ENCODE peak calls at places on chromosomes 7 and 10, in ten cellular contexts. X is effector CD4-positive, alpha-beta T cell; P is Right ventricle myocardium inferior; D is CD4-positive, CD25-positive, alpha-beta regulatory T cell; A is stimulated activated CD8-positive, alpha-beta memory T cell treated with anti-CD3 and anti-CD28 coated beads, Interleukin-4, amount 100 ng/mL, for 1 hour; K is NCI-H524 treated with DMSO at 0.1 percent for 48 hours; V is NCI-H1105; T is hepatic stellate cell; E is Peyer's patch; S is AG04449. O is an unnamed sample.

GRCh38 chr10:19839552-19839951 is 23.3 kb downstream of the PLXDC2 start:
- DNase-seq in X (no peak), P (no peak), D (no peak), A (no peak), K (no peak), V (no peak), T (no peak), E (no peak), S (no peak), O (no peak)

GRCh38 chr7:30933124-30933893 is 21.7 kb downstream of the AQP1 start:
- DNase-seq in X (no peak), P (no peak), D (no peak), A (no peak), K (peak; percentile 46), V (no peak), T (peak; percentile 3), E (peak; percentile 45), S (no peak), O (peak; percentile 37)

GRCh38 chr7:119175916-119176627 is 951.6 kb downstream of the ANKRD7 start:
- DNase-seq in X (no peak), P (no peak), D (no peak), A (no peak), K (peak; percentile 8), V (peak; percentile 65), T (peak; percentile 5), E (no peak), S (no peak), O (no peak)

GRCh38 chr7:45147858-45148652 is 9.5 kb upstream of the RAMP3 start:
- DNase-seq in X (no peak), P (no peak), D (no peak), A (no peak), K (no peak), V (no peak), T (no peak), E (no peak), S (no peak), O (no peak)

GRCh38 chr7:142440219-142441073 is 182.6 kb upstream of the PRSS58 start:
- DNase-seq in X (no peak), P (no peak), D (no peak), A (no peak), K (no peak), V (no peak), T (peak; percentile 53), E (no peak), S (peak; percentile 44), O (no peak)

GRCh38 chr10:101131962-101132635 is 999 bp downstream of the TLX1 start:
- DNase-seq in X (no peak), P (no peak), D (no peak), A (no peak), K (no peak), V (no peak), T (no peak), E (no peak), S (no peak), O (no peak)

GRCh38 chr7:150890853-150891584 is 38.7 kb downstream of the AOC1 start:
- DNase-seq in X (no peak), P (no peak), D (no peak), A (no peak), K (no peak), V (no peak), T (no peak), E (no peak), S (no peak), O (no peak)

GRCh38 chr10:478471-479245 is 210.8 kb downstream of the DIP2C start:
- DNase-seq in X (no peak), P (no peak), D (no peak), A (no peak), K (no peak), V (no peak), T (no peak), E (no peak), S (no peak), O (no peak)

GRCh38 chr7:137898839-137899681 is 52.3 kb upstream of the DGKI start:
- DNase-seq in X (peak; percentile 68), P (peak; percentile 88), D (peak; percentile 65), A (peak; percentile 50), K (no peak), V (peak; percentile 79), T (peak; percentile 73), E (peak; percentile 85), S (no peak), O (peak; percentile 94)

GRCh38 chr7:4809091-4809591 is 33.7 kb downstream of the AP5Z1 start:
- DNase-seq in X (no peak), P (no peak), D (no peak), A (no peak), K (no peak), V (no peak), T (peak; percentile 45), E (no peak), S (no peak), O (peak; percentile 82)

GRCh38 chr7:99203092-99203491 is 4.8 kb downstream of the KPNA7 start:
- DNase-seq in X (no peak), P (no peak), D (no peak), A (no peak), K (no peak), V (no peak), T (no peak), E (no peak), S (no peak), O (no peak)

GRCh38 chr7:140559410-140559809 is 80.1 kb upstream of the MKRN1 start:
- DNase-seq in X (no peak), P (no peak), D (no peak), A (no peak), K (no peak), V (no peak), T (no peak), E (no peak), S (no peak), O (no peak)

GRCh38 chr10:95400789-95401188 is 110.0 kb upstream of the PDLIM1 start:
- DNase-seq in X (no peak), P (no peak), D (no peak), A (no peak), K (no peak), V (no peak), T (no peak), E (no peak), S (no peak), O (no peak)

GRCh38 chr7:90717286-90718060 is 121.4 kb downstream of the CDK14 start:
- DNase-seq in X (no peak), P (no peak), D (no peak), A (no peak), K (no peak), V (no peak), T (no peak), E (no peak), S (no peak), O (no peak)

GRCh38 chr10:71379118-71379781 is 17.5 kb upstream of the CDH23 start:
- DNase-seq in X (no peak), P (no peak), D (no peak), A (no peak), K (no peak), V (no peak), T (no peak), E (no peak), S (no peak), O (no peak)

GRCh38 chr7:105759670-105760548 is 116.5 kb downstream of the ATXN7L1 start:
- DNase-seq in X (no peak), P (no peak), D (peak; percentile 16), A (no peak), K (peak; percentile 42), V (peak; percentile 40), T (peak; percentile 34), E (no peak), S (no peak), O (no peak)

GRCh38 chr7:100476108-100476780 is 2.8 kb downstream of the TSC22D4 start:
- DNase-seq in X (no peak), P (peak; percentile 45), D (no peak), A (no peak), K (no peak), V (no peak), T (no peak), E (no peak), S (no peak), O (no peak)

GRCh38 chr7:64498270-64498669 is 64.6 kb downstream of the ZNF680 start:
- DNase-seq in X (no peak), P (no peak), D (no peak), A (no peak), K (no peak), V (no peak), T (no peak), E (no peak), S (no peak), O (no peak)

GRCh38 chr10:12308102-12308501 is 41.2 kb upstream of the CAMK1D start:
- DNase-seq in X (no peak), P (no peak), D (no peak), A (no peak), K (no peak), V (no peak), T (no peak), E (no peak), S (no peak), O (no peak)

GRCh38 chr7:47473499-47474210 is 108.3 kb downstream of the TNS3 start:
- DNase-seq in X (no peak), P (peak; percentile 76), D (no peak), A (no peak), K (no peak), V (no peak), T (no peak), E (no peak), S (no peak), O (no peak)

GRCh38 chr10:77597560-77597959 is 40.0 kb downstream of the KCNMA1 start:
- DNase-seq in X (no peak), P (no peak), D (no peak), A (no peak), K (no peak), V (no peak), T (no peak), E (no peak), S (no peak), O (no peak)

GRCh38 chr10:124562425-124563060 is 100.9 kb downstream of the LHPP start:
- DNase-seq in X (no peak), P (no peak), D (no peak), A (no peak), K (no peak), V (no peak), T (no peak), E (no peak), S (no peak), O (no peak)

GRCh38 chr7:38215115-38215514 is 37.1 kb downstream of the STARD3NL start:
- DNase-seq in X (no peak), P (no peak), D (no peak), A (no peak), K (no peak), V (no peak), T (no peak), E (no peak), S (no peak), O (no peak)

GRCh38 chr10:124566981-124567835 is 105.6 kb downstream of the LHPP start:
- DNase-seq in X (no peak), P (no peak), D (no peak), A (no peak), K (no peak), V (no peak), T (no peak), E (no peak), S (no peak), O (no peak)

GRCh38 chr10:59346321-59346720 is 16.0 kb downstream of the FAM13C start:
- DNase-seq in X (no peak), P (no peak), D (no peak), A (no peak), K (peak; percentile 57), V (no peak), T (no peak), E (no peak), S (no peak), O (no peak)

GRCh38 chr7:77651544-77652162 is 44.6 kb upstream of the RSBN1L start:
- DNase-seq in X (peak; percentile 16), P (no peak), D (peak; percentile 50), A (no peak), K (no peak), V (no peak), T (peak; percentile 51), E (no peak), S (no peak), O (no peak)

GRCh38 chr10:32393942-32394341 is 47.0 kb upstream of the EPC1 start:
- DNase-seq in X (no peak), P (no peak), D (no peak), A (no peak), K (no peak), V (no peak), T (no peak), E (no peak), S (no peak), O (no peak)

GRCh38 chr7:30931161-30931926 is 19.7 kb downstream of the AQP1 start:
- DNase-seq in X (no peak), P (no peak), D (no peak), A (no peak), K (no peak), V (no peak), T (peak; percentile 12), E (no peak), S (no peak), O (peak; percentile 82)